ENCODE peak calls at places on chromosome 3, in four cellular contexts. One of them, this sample, is unnamed.

GRCh38 chr3:192933259-192933658 is 15.6 kb upstream of the MB21D2 start:
- DNase-seq in endodermal cell: no peak
- DNase-seq in lower leg skin: no peak
- DNase-seq in IMR-90: no peak
- DNase-seq in this sample: no peak

GRCh38 chr3:39000008-39000450 is 51.7 kb downstream of the SCN11A start:
- DNase-seq in lower leg skin: no peak
- DNase-seq in IMR-90: peak
- DNase-seq in endodermal cell: no peak
- DNase-seq in this sample: no peak

GRCh38 chr3:32896143-32896542 is 55.3 kb upstream of the CCR4 start:
- DNase-seq in endodermal cell: no peak
- DNase-seq in IMR-90: no peak
- DNase-seq in lower leg skin: no peak
- DNase-seq in this sample: no peak

GRCh38 chr3:173617490-173617889 is 219.9 kb downstream of the NLGN1 start:
- DNase-seq in lower leg skin: no peak
- DNase-seq in IMR-90: no peak
- DNase-seq in endodermal cell: no peak
- DNase-seq in this sample: no peak

GRCh38 chr3:197847866-197848401 is 56.9 kb downstream of the LRCH3 start:
- DNase-seq in endodermal cell: no peak
- DNase-seq in IMR-90: peak
- DNase-seq in lower leg skin: no peak
- DNase-seq in this sample: no peak

GRCh38 chr3:189862385-189863023 is 231.3 kb downstream of the TP63 start:
- DNase-seq in endodermal cell: no peak
- DNase-seq in IMR-90: peak
- DNase-seq in lower leg skin: no peak
- DNase-seq in this sample: no peak

GRCh38 chr3:139732729-139733128 is 55.0 kb upstream of the NMNAT3 start:
- DNase-seq in IMR-90: no peak
- DNase-seq in endodermal cell: no peak
- DNase-seq in lower leg skin: no peak
- DNase-seq in this sample: no peak

GRCh38 chr3:124833710-124834332 is 53.3 kb downstream of the ITGB5 start:
- DNase-seq in endodermal cell: peak
- DNase-seq in IMR-90: no peak
- DNase-seq in lower leg skin: no peak
- DNase-seq in this sample: peak

GRCh38 chr3:41907330-41908073 is 54.4 kb downstream of the ULK4 start:
- DNase-seq in lower leg skin: no peak
- DNase-seq in endodermal cell: no peak
- DNase-seq in IMR-90: peak
- DNase-seq in this sample: peak

GRCh38 chr3:152938974-152939636 is 104.2 kb downstream of the P2RY1 start:
- DNase-seq in lower leg skin: no peak
- DNase-seq in IMR-90: no peak
- DNase-seq in endodermal cell: no peak
- DNase-seq in this sample: no peak
- TF ChIP-seq CTCF in lower leg skin: no peak
- TF ChIP-seq CTCF in IMR-90: no peak
- TF ChIP-seq CTCF in endodermal cell: peak
- TF ChIP-seq CTCF in this sample: peak

GRCh38 chr3:188007897-188008296 is 146.1 kb upstream of the LPP start:
- DNase-seq in endodermal cell: no peak
- DNase-seq in lower leg skin: no peak
- DNase-seq in IMR-90: no peak
- DNase-seq in this sample: no peak

GRCh38 chr3:188008582-188009213 is 145.3 kb upstream of the LPP start:
- DNase-seq in IMR-90: no peak
- DNase-seq in endodermal cell: no peak
- DNase-seq in lower leg skin: no peak
- DNase-seq in this sample: no peak

GRCh38 chr3:188010478-188010877 is 143.5 kb upstream of the LPP start:
- DNase-seq in IMR-90: no peak
- DNase-seq in endodermal cell: no peak
- DNase-seq in lower leg skin: no peak
- DNase-seq in this sample: no peak

GRCh38 chr3:188003188-188004171 is 150.5 kb upstream of the LPP start:
- DNase-seq in endodermal cell: no peak
- DNase-seq in lower leg skin: no peak
- DNase-seq in IMR-90: no peak
- DNase-seq in this sample: no peak

DNA sequence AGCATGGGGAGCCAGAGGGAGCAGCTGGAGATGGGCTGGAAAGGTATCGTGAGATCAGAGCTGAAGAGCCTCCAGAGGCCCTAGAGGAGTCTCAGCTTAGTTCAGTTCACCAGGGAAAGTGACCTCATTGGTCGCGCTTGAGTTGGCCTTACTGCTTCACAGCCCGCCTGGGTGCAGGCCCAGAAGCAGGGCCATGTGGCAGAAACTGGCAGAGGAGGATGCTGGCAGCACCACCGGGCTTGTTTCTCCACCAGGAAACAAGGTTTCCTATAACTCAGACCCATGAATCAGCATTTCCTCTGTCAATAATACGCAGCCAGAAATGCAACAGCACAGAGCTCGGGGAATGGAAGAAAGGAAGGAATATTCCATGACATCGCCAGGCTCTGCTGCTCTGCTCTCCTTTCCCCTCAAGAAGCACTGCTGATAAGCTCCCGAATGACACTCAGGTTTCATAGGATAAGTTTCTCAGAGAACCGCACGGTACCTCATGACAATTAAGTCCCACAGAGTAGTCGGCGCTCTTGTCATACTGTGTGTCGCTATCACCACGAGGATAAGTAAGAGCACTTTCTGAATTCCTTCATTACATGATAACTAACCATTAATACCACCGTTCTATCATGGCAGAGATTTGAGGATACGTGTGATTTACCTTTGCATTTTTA is 147.1 kb upstream of the LPP start:
- DNase-seq in endodermal cell: no peak
- DNase-seq in lower leg skin: no peak
- DNase-seq in IMR-90: no peak
- DNase-seq in this sample: no peak
- TF ChIP-seq CTCF in endodermal cell: no peak
- TF ChIP-seq CTCF in lower leg skin: no peak
- TF ChIP-seq CTCF in IMR-90: no peak
- TF ChIP-seq CTCF in this sample: no peak

GRCh38 chr3:58433400-58434169 is at the start of gene PDHB:
- DNase-seq in lower leg skin: peak
- DNase-seq in IMR-90: peak
- DNase-seq in endodermal cell: peak
- DNase-seq in this sample: peak
- TF ChIP-seq CTCF in lower leg skin: no peak
- TF ChIP-seq CTCF in IMR-90: no peak
- TF ChIP-seq CTCF in endodermal cell: no peak
- TF ChIP-seq CTCF in this sample: no peak

GRCh38 chr3:36957072-36957471 is 12.2 kb upstream of the TRANK1 start:
- DNase-seq in lower leg skin: no peak
- DNase-seq in endodermal cell: peak
- DNase-seq in IMR-90: no peak
- DNase-seq in this sample: no peak
- TF ChIP-seq CTCF in lower leg skin: no peak
- TF ChIP-seq CTCF in endodermal cell: peak
- TF ChIP-seq CTCF in IMR-90: no peak
- TF ChIP-seq CTCF in this sample: peak

GRCh38 chr3:52852419-52852818 is 17.6 kb upstream of the MUSTN1 start:
- DNase-seq in endodermal cell: no peak
- DNase-seq in lower leg skin: no peak
- DNase-seq in IMR-90: no peak
- DNase-seq in this sample: no peak

GRCh38 chr3:52848617-52849016 is 13.8 kb upstream of the MUSTN1 start:
- DNase-seq in lower leg skin: peak
- DNase-seq in IMR-90: peak
- DNase-seq in endodermal cell: no peak
- DNase-seq in this sample: peak

GRCh38 chr3:52849656-52850055 is 14.8 kb upstream of the MUSTN1 start:
- DNase-seq in endodermal cell: no peak
- DNase-seq in lower leg skin: no peak
- DNase-seq in IMR-90: no peak
- DNase-seq in this sample: no peak

GRCh38 chr3:52854013-52854412 is 19.2 kb upstream of the MUSTN1 start:
- DNase-seq in endodermal cell: no peak
- DNase-seq in IMR-90: no peak
- DNase-seq in lower leg skin: no peak
- DNase-seq in this sample: no peak

GRCh38 chr3:52851348-52851747 is 16.5 kb upstream of the MUSTN1 start:
- DNase-seq in IMR-90: peak
- DNase-seq in endodermal cell: peak
- DNase-seq in lower leg skin: no peak
- DNase-seq in this sample: no peak
- TF ChIP-seq CTCF in IMR-90: peak
- TF ChIP-seq CTCF in endodermal cell: peak
- TF ChIP-seq CTCF in lower leg skin: no peak
- TF ChIP-seq CTCF in this sample: peak

GRCh38 chr3:52512727-52513126 is 17.6 kb downstream of the STAB1 start:
- DNase-seq in IMR-90: no peak
- DNase-seq in lower leg skin: no peak
- DNase-seq in endodermal cell: no peak
- DNase-seq in this sample: no peak

GRCh38 chr3:52509753-52510328 is 14.7 kb downstream of the STAB1 start:
- DNase-seq in IMR-90: no peak
- DNase-seq in endodermal cell: no peak
- DNase-seq in lower leg skin: no peak
- DNase-seq in this sample: no peak

GRCh38 chr3:52513281-52513680 is 18.1 kb downstream of the STAB1 start:
- DNase-seq in IMR-90: no peak
- DNase-seq in lower leg skin: no peak
- DNase-seq in endodermal cell: no peak
- DNase-seq in this sample: no peak

GRCh38 chr3:52511509-52511908 is 16.4 kb downstream of the STAB1 start:
- DNase-seq in IMR-90: no peak
- DNase-seq in endodermal cell: no peak
- DNase-seq in lower leg skin: no peak
- DNase-seq in this sample: no peak

GRCh38 chr3:52512105-52512504 is 17.0 kb downstream of the STAB1 start:
- DNase-seq in lower leg skin: no peak
- DNase-seq in IMR-90: no peak
- DNase-seq in endodermal cell: no peak
- DNase-seq in this sample: no peak
- TF ChIP-seq CTCF in lower leg skin: no peak
- TF ChIP-seq CTCF in IMR-90: no peak
- TF ChIP-seq CTCF in endodermal cell: no peak
- TF ChIP-seq CTCF in this sample: no peak

GRCh38 chr3:17686613-17687012 is 55.8 kb downstream of the TBC1D5 start:
- DNase-seq in lower leg skin: no peak
- DNase-seq in endodermal cell: no peak
- DNase-seq in IMR-90: no peak
- DNase-seq in this sample: no peak
- TF ChIP-seq CTCF in lower leg skin: no peak
- TF ChIP-seq CTCF in endodermal cell: peak
- TF ChIP-seq CTCF in IMR-90: peak
- TF ChIP-seq CTCF in this sample: peak

DNA sequence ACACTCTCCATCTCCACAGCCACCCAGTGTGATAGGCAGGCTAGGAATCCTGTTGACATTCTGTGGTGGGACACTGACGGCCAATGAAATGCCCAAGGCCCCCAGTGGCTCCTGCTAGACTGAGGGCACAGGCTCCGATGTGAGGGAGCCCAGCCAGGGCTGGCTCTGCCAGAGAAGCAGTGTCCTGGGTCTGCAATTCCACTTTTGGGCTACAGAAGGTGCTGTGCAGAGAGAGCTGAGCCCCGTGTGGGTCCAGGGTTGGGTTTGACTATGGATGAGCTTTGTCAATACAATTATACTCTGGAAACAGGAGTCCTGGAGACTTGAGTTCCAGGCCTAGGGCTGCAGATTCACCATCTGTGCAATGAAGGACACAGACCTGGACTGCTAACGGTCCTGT is 55.7 kb upstream of the TMEM115 start:
- DNase-seq in IMR-90: no peak
- DNase-seq in lower leg skin: no peak
- DNase-seq in endodermal cell: peak
- DNase-seq in this sample: no peak
- TF ChIP-seq CTCF in IMR-90: no peak
- TF ChIP-seq CTCF in lower leg skin: no peak
- TF ChIP-seq CTCF in endodermal cell: peak
- TF ChIP-seq CTCF in this sample: peak

GRCh38 chr3:34015204-34016142 is 217.0 kb downstream of the PDCD6IP start:
- DNase-seq in lower leg skin: no peak
- DNase-seq in IMR-90: peak
- DNase-seq in endodermal cell: peak
- DNase-seq in this sample: no peak
- TF ChIP-seq CTCF in lower leg skin: no peak
- TF ChIP-seq CTCF in IMR-90: peak
- TF ChIP-seq CTCF in endodermal cell: peak
- TF ChIP-seq CTCF in this sample: peak

GRCh38 chr3:170117134-170117533 is 64.4 kb downstream of the PHC3 start:
- DNase-seq in IMR-90: no peak
- DNase-seq in lower leg skin: no peak
- DNase-seq in endodermal cell: peak
- DNase-seq in this sample: peak
- TF ChIP-seq CTCF in IMR-90: peak
- TF ChIP-seq CTCF in lower leg skin: no peak
- TF ChIP-seq CTCF in endodermal cell: peak
- TF ChIP-seq CTCF in this sample: peak

This sample was measured in brain microvascular endothelial cell.